ENCODE peak calls at places on chromosomes 5 and 9, in eight cellular contexts. B, U, D, V, F, G, K and A are unnamed samples.

GRCh38 chr9:83620841-83621636 is 1.9 kb upstream of the IDNK start:
- DNase-seq in B (peak; percentile 64), U (peak; percentile 67), D (peak; percentile 46), V (peak; percentile 77), F (peak; percentile 54), G (peak; percentile 78), K (peak; percentile 66), A (peak; percentile 85)

GRCh38 chr5:14696057-14696456 is 31.5 kb downstream of the OTULIN start:
- DNase-seq in B (no peak), U (no peak), D (no peak), V (no peak), F (no peak), G (no peak), K (no peak), A (peak; percentile 52)

GRCh38 chr5:14830210-14831005 is 41.2 kb downstream of the ANKH start:
- DNase-seq in B (no peak), U (no peak), D (no peak), V (no peak), F (no peak), G (no peak), K (no peak), A (no peak)

GRCh38 chr5:69502375-69503143 is 10.0 kb downstream of the OCLN start:
- DNase-seq in B (peak; percentile 42), U (no peak), D (no peak), V (no peak), F (no peak), G (no peak), K (no peak), A (no peak)

GRCh38 chr9:128078504-128079434 is 10.7 kb downstream of the SLC25A25 start:
- DNase-seq in B (peak; percentile 73), U (no peak), D (peak; percentile 80), V (peak; percentile 79), F (peak; percentile 79), G (no peak), K (no peak), A (no peak)

GRCh38 chr5:136235316-136235715 is 42.4 kb upstream of the SMIM32 start:
- DNase-seq in B (peak; percentile 56), U (no peak), D (no peak), V (no peak), F (no peak), G (no peak), K (no peak), A (no peak)

GRCh38 chr5:140348104-140348503 is 1.7 kb upstream of the HBEGF start:
- DNase-seq in B (peak; percentile 53), U (peak; percentile 57), D (no peak), V (no peak), F (no peak), G (no peak), K (no peak), A (no peak)

GRCh38 chr9:92191801-92192200 is 76.6 kb upstream of the SPTLC1 start:
- DNase-seq in B (peak; percentile 40), U (no peak), D (no peak), V (no peak), F (no peak), G (no peak), K (peak; percentile 47), A (no peak)

GRCh38 chr5:34584165-34584564 is 72.0 kb upstream of the RAI14 start:
- DNase-seq in B (peak; percentile 30), U (no peak), D (no peak), V (no peak), F (no peak), G (no peak), K (no peak), A (no peak)

GRCh38 chr5:140840978-140841962 is at the start of gene PCDHA8:
- DNase-seq in B (peak; percentile 73), U (peak; percentile 35), D (peak; percentile 47), V (no peak), F (peak; percentile 13), G (peak; percentile 15), K (peak; percentile 83), A (peak; percentile 88)

DNA sequence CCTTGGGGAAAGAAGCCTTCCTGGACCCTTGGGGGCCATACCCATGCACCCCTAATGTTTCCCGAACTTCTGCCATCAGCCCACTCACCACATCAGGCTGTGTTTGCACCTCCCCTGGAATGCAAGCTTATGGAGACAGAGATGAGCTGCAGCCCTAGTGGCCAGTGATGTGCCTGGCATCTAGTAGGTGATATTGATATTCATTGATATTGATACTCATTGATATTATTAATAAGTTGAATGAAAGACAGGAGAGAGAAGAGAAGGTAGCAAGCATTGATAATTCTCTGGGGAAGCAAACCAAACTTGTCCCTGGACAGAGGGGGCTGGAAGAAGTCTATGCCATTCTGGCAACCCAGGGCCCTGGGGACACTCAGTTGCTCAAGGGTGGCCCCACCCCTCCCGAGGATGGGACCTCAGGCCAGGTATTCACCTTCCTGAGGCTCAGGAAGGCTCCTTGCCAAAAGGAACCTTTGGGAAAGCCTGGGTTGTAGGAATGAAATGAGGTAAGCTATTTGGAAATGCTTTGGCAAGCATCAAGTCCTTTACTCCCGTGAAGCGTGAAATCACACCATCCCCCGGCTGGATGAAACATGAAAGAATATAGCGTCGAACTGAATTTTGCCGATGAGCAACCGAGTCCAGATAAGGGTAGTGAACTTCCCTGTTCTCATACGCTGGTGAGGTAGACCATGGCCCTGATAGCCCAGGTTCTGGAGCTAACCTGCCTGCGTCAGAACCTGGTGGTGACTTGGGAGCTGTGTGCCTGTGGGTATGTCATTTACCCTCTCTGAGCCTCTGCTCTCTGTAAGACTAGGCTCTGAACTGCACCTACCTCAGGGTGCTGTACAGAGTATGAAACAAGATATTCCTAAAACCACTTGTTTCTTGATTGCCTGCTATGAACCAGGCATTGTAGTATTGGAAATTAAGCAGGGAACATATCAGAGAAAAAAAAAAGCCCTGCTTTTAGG is 105.1 kb upstream of the BOD1 start:
- DNase-seq in B (no peak), U (no peak), D (no peak), V (no peak), F (no peak), G (no peak), K (no peak), A (no peak)
- TF ChIP-seq CTCF in B (peak; percentile 21), U (peak; percentile 63), D (no peak), V (no peak), F (no peak), G (peak; percentile 35), K (peak; percentile 17), A (peak; percentile 16)

DNA sequence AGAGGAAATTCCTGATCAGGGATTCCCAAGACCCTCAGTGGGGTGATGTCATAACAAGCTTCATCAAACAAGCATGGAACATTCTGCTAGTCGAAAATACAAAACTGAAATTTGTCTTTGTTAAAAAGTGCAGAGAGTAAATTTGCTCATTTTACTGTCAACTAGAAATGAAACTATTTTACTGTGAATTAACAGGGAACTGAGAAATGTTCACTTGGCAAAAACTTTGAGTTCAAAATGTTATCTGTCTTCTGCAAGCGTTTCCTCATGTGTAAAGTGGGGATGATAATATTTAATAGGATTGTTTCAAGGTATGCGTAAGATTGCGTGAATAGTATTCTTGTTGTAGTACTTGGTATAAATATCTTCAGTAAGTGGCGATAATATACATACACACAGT is 45.4 kb downstream of the ALDH1A1 start:
- DNase-seq in B (no peak), U (no peak), D (peak; percentile 30), V (no peak), F (no peak), G (no peak), K (no peak), A (no peak)
- TF ChIP-seq EZH2phosphoT487 in B (no peak), U (no peak), D (no peak), V (no peak), F (no peak), G (no peak), K (no peak), A (no peak)

GRCh38 chr9:137064880-137065164 is 5.5 kb downstream of the SAPCD2 start:
- DNase-seq in B (no peak), U (no peak), D (no peak), V (no peak), F (no peak), G (no peak), K (no peak), A (no peak)

GRCh38 chr9:137062384-137062783 is 8.0 kb downstream of the SAPCD2 start:
- DNase-seq in B (no peak), U (no peak), D (no peak), V (no peak), F (no peak), G (no peak), K (no peak), A (no peak)

GRCh38 chr9:137064027-137064879 is 6.1 kb downstream of the SAPCD2 start:
- DNase-seq in B (peak; percentile 46), U (peak; percentile 52), D (peak; percentile 34), V (peak; percentile 71), F (no peak), G (peak; percentile 72), K (peak; percentile 89), A (peak; percentile 82)

GRCh38 chr9:137065336-137065967 is 4.9 kb downstream of the SAPCD2 start:
- DNase-seq in B (no peak), U (no peak), D (no peak), V (no peak), F (no peak), G (no peak), K (no peak), A (no peak)

DNA sequence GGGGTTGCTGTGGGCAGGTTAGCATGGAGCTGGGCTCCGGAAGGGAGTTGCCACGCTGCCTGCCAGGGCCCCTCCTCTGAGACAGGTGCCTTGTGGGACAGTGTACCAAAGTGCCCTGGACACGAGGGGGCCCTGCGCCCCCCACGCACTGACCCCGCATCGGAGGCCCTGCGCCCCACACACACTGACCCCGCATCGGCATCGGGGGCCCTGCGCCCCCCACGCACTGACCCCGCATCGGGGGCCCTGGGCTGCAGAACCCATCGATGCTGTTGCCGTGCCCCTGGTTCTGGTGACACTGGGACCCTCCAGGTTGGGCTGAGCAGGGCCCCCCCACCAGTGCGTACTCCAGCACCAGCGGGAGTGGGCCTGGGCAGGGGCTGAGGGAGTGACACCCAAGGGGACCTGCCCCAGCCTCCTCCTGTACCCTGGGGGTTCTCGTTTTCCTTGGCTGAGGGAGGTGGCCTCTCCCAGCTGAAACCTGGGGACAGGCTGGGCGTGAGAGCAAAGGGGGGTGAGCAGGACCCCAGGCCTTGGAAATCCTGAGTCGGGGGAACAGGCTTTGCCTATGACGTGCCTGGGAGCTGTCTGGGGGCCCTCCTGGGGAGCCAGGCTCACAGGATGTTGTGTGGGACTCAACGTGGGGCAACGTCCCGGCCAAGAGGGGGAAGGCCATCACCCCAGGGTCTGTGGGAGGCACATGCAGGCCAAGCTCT is 6.9 kb downstream of the SAPCD2 start:
- DNase-seq in B (no peak), U (no peak), D (no peak), V (no peak), F (no peak), G (no peak), K (no peak), A (no peak)
- TF ChIP-seq CTCF in B (no peak), U (no peak), D (no peak), V (no peak), F (no peak), G (no peak), K (no peak), A (no peak)

DNA sequence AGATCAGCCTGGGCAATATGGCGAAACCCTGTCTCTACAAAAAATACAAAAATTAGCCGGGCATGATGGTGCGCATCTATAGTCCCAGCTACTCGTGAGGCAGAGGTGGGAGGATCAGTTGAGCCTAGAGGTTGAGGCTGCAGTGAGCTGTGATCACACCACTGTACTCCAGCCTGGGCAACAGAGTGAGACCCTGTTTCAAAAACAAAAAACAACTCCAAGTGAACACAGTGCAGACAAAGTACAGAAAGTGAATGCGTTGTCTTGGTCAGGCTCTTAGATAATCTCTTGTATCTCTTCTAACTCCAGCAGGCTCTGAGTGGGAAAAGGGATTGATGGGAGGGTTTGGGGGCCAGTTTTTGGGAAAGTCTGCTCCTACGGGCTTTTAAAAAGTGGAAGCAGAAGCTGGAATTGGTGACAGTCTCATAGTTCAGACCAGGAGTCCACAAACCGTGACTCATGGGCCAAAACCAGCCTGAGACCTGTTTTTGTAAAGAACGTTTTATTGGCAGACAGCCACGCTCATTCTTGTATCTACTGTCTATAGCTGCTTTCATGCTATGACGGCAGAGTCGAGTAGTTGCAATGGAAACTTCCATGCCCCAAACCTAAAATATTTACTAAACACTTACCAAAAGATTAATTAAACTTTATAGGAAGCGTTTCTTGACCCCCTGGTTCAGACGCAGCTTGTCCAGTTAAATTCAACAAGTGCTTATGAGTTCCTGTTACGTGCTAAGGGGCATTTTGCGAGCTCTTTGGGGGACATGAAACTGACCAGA is 32.9 kb downstream of the NDST1 start:
- DNase-seq in B (peak; percentile 86), U (no peak), D (no peak), V (peak; percentile 82), F (no peak), G (no peak), K (no peak), A (no peak)
- TF ChIP-seq EZH2phosphoT487 in B (no peak), U (no peak), D (no peak), V (no peak), F (no peak), G (no peak), K (no peak), A (no peak)